ENCODE peak calls at places on chromosomes 5 and 9, in seven cellular contexts. X is OCI-LY7, L is left ventricle myocardium inferior, P is HFFc6, W is Peyer's patch, M is AG09309, J is prostate gland. G is an unnamed sample.

GRCh38 chr5:74182603-74183002 is 457.9 kb downstream of the ENC1 start:
- DNase-seq in X (no peak), L (no peak), P (no peak), W (no peak), M (no peak), J (no peak), G (no peak)

GRCh38 chr9:98943682-98944129 is at the start of gene COL15A1:
- DNase-seq in X (no peak), L (peak), P (no peak), W (no peak), M (no peak), J (no peak), G (peak)

GRCh38 chr5:90558344-90559192 is at the start of gene ADGRV1:
- DNase-seq in X (no peak), L (peak), P (no peak), W (peak), M (no peak), J (peak), G (peak)

GRCh38 chr9:7592321-7593319 is 207.0 kb downstream of the DMAC1 start:
- DNase-seq in X (no peak), L (no peak), P (no peak), W (no peak), M (no peak), J (no peak), G (no peak)

GRCh38 chr9:130842547-130842946 is 7.5 kb downstream of the ABL1 start:
- DNase-seq in X (no peak), L (no peak), P (no peak), W (no peak), M (no peak), J (no peak), G (no peak)

GRCh38 chr9:85079374-85079773 is 409.8 kb downstream of the NTRK2 start:
- DNase-seq in X (no peak), L (no peak), P (no peak), W (no peak), M (no peak), J (no peak), G (no peak)

GRCh38 chr9:131986089-131986488 is 93.6 kb downstream of the MED27 start:
- DNase-seq in X (no peak), L (no peak), P (no peak), W (no peak), M (no peak), J (no peak), G (no peak)

GRCh38 chr5:148809781-148810524 is 16.5 kb upstream of the ADRB2 start:
- DNase-seq in X (no peak), L (no peak), P (no peak), W (no peak), M (no peak), J (no peak), G (no peak)

GRCh38 chr5:154779105-154779504 is 23.9 kb downstream of the LARP1 start:
- DNase-seq in X (no peak), L (no peak), P (peak), W (no peak), M (peak), J (no peak), G (no peak)

GRCh38 chr5:179553875-179554274 is 3.5 kb downstream of the RUFY1 start:
- DNase-seq in X (no peak), L (no peak), P (peak), W (no peak), M (no peak), J (no peak), G (no peak)

GRCh38 chr9:33109097-33109496 is 32.6 kb upstream of the SMU1 start:
- DNase-seq in X (no peak), L (no peak), P (no peak), W (no peak), M (no peak), J (no peak), G (no peak)

GRCh38 chr5:43652537-43653302 is 49.7 kb downstream of the NNT start:
- DNase-seq in X (no peak), L (no peak), P (no peak), W (no peak), M (no peak), J (no peak), G (no peak)

GRCh38 chr9:121217609-121218292 is 16.1 kb upstream of the RAB14 start:
- DNase-seq in X (no peak), L (no peak), P (peak), W (no peak), M (no peak), J (no peak), G (no peak)

GRCh38 chr9:114501786-114502682 is 3.2 kb downstream of the WHRN start:
- DNase-seq in X (no peak), L (no peak), P (peak), W (no peak), M (peak), J (peak), G (no peak)

GRCh38 chr9:135536166-135536565 is 9.8 kb upstream of the OBP2A start:
- DNase-seq in X (no peak), L (no peak), P (peak), W (no peak), M (peak), J (no peak), G (no peak)

GRCh38 chr5:172178301-172179031 is 9.6 kb downstream of the STK10 start:
- DNase-seq in X (peak), L (no peak), P (no peak), W (no peak), M (no peak), J (no peak), G (no peak)

GRCh38 chr5:62340392-62340791 is 34.4 kb downstream of the KIF2A start:
- DNase-seq in X (peak), L (no peak), P (no peak), W (no peak), M (no peak), J (no peak), G (no peak)

GRCh38 chr5:91898865-91899264 is 515.7 kb upstream of the ARRDC3 start:
- DNase-seq in X (no peak), L (no peak), P (no peak), W (no peak), M (no peak), J (no peak), G (no peak)

GRCh38 chr9:100070071-100070470 is 28.7 kb downstream of the ERP44 start:
- DNase-seq in X (no peak), L (no peak), P (no peak), W (no peak), M (no peak), J (no peak), G (no peak)

GRCh38 chr9:36341936-36342577 is 58.0 kb downstream of the RNF38 start:
- DNase-seq in X (peak), L (no peak), P (no peak), W (no peak), M (no peak), J (no peak), G (no peak)

GRCh38 chr9:36346578-36346977 is 53.5 kb downstream of the RNF38 start:
- DNase-seq in X (no peak), L (no peak), P (no peak), W (no peak), M (no peak), J (no peak), G (no peak)

DNA sequence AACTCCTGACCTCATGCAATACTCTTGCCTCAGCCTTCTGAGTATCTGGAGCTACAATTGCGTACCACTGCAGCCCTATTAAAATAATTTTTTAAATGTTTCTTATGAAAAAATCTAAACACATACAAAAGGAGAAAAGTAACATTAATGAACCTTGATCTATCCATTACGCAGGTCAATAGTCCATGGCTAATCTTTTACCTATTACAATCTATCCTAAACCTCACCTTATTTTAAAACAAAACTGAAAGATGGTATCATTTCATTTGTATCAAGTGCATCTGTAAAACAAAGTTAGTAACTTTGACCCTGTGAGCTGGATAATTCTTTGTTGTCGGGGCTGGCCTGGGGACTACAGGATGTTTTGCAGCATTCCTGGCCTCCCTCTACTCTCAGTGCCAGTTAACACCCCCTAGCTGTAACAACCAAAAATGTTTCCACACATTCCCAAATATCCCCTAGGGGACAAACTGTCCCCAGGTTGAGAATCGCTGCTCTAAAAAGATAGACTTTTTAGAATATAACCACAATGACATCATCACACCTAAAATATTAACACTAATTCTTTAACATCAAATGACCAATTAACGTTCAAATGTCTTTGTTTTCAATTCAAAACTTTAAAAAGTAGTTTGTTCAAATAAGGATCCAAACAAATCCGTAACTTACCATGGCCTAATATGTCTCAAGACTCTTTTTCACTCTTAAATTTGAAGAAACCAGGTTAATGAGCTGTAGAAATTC is 54.8 kb downstream of the RNF38 start:
- DNase-seq in X (no peak), L (no peak), P (no peak), W (no peak), M (no peak), J (no peak), G (no peak)
- TF ChIP-seq CTCF in X (no peak), L (peak), P (no peak), W (no peak), M (no peak), J (no peak), G (no peak)

GRCh38 chr9:110092792-110093191 is 115.2 kb downstream of the C9orf152 start:
- DNase-seq in X (no peak), L (no peak), P (no peak), W (no peak), M (no peak), J (no peak), G (no peak)
- TF ChIP-seq CTCF in X (peak), L (no peak), P (peak), W (no peak), M (no peak), J (no peak), G (no peak)

GRCh38 chr5:120657083-120657482 is 193.0 kb downstream of the PRR16 start:
- DNase-seq in X (no peak), L (no peak), P (no peak), W (no peak), M (no peak), J (no peak), G (no peak)

DNA sequence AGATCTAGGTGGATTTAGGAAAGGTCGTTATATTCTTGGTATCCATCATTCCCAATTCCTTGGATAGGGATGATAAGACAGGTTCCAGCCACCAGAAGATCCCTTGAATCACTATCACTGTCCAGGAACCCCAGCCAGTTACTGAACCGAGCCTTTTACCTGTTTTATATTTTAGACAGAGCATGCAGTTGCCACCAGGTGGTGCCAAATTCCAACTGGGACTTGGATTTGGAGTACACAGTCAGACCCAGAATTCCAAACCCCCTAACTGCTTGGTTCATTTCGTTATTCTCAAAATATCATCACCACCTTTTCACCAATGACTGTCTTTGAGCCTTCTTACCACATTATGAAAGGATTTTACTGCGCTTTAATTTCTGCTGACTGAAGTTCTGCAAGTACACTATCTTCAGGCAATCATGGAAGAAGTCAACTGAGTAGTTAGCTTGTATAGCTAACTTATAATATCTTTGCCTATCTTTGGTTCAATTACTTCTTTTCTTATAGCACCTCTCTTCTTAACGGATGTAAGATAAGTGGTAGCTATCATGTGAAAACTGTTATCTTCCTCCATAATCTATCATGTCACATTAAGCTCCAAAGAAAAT is 191.8 kb downstream of the PRR16 start:
- DNase-seq in X (peak), L (no peak), P (peak), W (no peak), M (no peak), J (no peak), G (peak)
- TF ChIP-seq CTCF in X (peak), L (peak), P (peak), W (no peak), M (peak), J (no peak), G (peak)

GRCh38 chr9:1922026-1922425 is 93.1 kb upstream of the SMARCA2 start:
- DNase-seq in X (no peak), L (no peak), P (no peak), W (no peak), M (no peak), J (no peak), G (no peak)
- TF ChIP-seq CTCF in X (peak), L (no peak), P (no peak), W (no peak), M (no peak), J (no peak), G (no peak)

GRCh38 chr5:135222171-135222681 is 176.8 kb downstream of the MACROH2A1 start:
- DNase-seq in X (no peak), L (no peak), P (no peak), W (peak), M (no peak), J (no peak), G (peak)

GRCh38 chr5:135222771-135223170 is 176.3 kb downstream of the MACROH2A1 start:
- DNase-seq in X (no peak), L (no peak), P (no peak), W (peak), M (no peak), J (no peak), G (no peak)

GRCh38 chr5:135220394-135221186 is 178.4 kb downstream of the MACROH2A1 start:
- DNase-seq in X (no peak), L (no peak), P (no peak), W (peak), M (no peak), J (no peak), G (peak)

GRCh38 chr5:135221187-135221473 is 177.9 kb downstream of the MACROH2A1 start:
- DNase-seq in X (no peak), L (no peak), P (no peak), W (peak), M (no peak), J (no peak), G (no peak)

DNA sequence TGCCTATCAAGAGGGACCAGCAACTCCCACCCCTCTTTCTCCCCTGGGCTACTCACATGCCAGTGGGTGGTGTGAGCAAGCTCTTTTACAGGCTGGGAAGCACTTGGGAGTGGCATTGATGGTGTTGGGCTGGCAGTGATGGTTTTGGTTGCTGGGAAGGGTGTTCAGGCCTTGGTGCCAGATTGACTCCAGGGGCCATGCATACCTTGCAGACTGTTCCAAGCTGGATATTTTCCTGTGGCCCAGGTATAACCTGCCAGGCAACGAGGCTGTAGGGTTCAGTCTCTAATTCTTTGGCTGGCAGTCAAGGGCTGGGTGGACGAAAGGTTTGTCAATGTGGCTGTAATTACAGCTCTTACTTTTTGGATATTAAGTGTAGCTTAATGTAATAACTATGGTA is 177.3 kb downstream of the MACROH2A1 start:
- DNase-seq in X (no peak), L (no peak), P (no peak), W (peak), M (no peak), J (no peak), G (no peak)
- TF ChIP-seq CTCF in X (no peak), L (no peak), P (no peak), W (no peak), M (no peak), J (no peak), G (no peak)

GRCh38 chr5:7851617-7852289 is 820 bp upstream of the CFAP90 start:
- DNase-seq in X (no peak), L (no peak), P (no peak), W (no peak), M (no peak), J (peak), G (no peak)

GRCh38 chr5:7849531-7850240 is 1.2 kb downstream of the CFAP90 start:
- DNase-seq in X (no peak), L (no peak), P (no peak), W (no peak), M (no peak), J (peak), G (peak)

GRCh38 chr5:7850241-7850532 is 746 bp downstream of the CFAP90 start:
- DNase-seq in X (no peak), L (no peak), P (no peak), W (no peak), M (no peak), J (no peak), G (peak)

GRCh38 chr5:7851240-7851592 is 283 bp upstream of the CFAP90 start:
- DNase-seq in X (no peak), L (no peak), P (no peak), W (no peak), M (no peak), J (no peak), G (no peak)

DNA sequence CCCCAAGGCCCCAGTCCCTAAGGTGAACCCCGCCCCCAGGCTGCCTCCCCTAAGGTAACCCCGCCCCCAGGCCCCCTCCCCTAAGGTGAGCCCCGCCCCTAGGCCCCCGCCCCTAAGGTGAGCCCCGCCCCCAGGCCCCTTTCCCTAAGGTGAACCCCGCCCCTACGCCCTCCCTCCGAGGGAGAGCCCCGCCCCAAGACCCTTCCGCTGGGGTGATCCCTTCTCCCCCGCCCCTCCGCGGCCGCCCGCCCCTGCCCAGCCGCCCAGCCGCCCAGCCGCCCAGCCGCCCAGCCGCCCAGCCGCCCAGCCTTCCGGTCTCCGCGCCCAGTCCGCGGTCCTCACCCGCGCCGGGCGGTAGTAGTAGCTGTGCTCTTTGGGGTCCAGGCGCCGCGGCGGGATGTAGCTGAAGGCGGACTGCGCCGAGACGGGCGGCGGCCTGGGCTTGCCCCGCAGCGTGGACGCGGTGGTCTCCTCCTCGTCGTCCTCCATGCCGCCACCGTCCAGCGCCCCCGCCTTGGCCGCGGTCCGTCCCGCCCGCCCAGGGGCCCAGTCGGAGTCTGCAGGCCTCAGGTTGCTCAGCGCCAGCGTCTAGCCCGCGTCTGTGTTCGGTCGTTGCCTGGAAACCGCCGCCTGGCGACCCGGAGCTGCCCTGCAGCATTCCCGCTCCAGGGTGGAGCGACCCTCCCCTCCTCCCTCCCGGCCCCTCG is at the start of gene CFAP90:
- DNase-seq in X (no peak), L (peak), P (no peak), W (peak), M (no peak), J (peak), G (peak)
- TF ChIP-seq CTCF in X (no peak), L (peak), P (no peak), W (no peak), M (peak), J (peak), G (peak)

GRCh38 chr9:93909242-93909616 is 45.9 kb downstream of the BARX1 start:
- DNase-seq in X (no peak), L (no peak), P (no peak), W (no peak), M (no peak), J (no peak), G (no peak)
- TF ChIP-seq CTCF in X (no peak), L (no peak), P (no peak), W (no peak), M (no peak), J (no peak), G (no peak)

DNA sequence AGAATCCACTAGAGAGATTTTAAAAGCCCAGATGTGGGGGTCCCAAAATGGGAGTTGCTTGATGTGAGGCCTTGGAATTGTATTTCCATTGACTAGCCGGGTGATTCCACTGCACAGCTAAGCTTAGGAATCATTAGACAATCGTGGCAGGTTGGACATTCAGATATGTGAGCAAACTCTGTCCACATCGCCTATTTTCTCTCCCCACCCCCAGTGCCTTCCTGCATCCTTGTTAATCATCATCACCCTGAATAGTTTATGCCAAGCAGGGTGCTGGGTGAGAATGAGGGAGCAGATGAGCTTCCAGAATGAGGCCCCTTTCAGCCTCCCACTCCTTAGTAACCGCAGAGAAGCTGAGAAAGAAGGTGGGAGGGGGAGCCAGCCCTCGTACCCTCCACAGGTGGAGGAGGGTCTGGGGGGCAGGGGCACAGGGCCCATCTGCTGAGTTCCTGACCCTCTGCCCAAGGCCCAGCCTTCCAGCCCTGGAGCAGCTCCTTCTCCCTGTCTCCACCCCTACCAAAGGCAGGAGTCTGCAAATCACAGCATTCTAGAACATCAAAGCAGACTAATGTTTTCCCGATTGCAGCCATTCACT is 7.7 kb upstream of the TCOF1 start:
- DNase-seq in X (no peak), L (no peak), P (no peak), W (no peak), M (no peak), J (no peak), G (no peak)
- TF ChIP-seq CTCF in X (no peak), L (no peak), P (no peak), W (no peak), M (no peak), J (no peak), G (no peak)

G was measured in mesothelial cell of epicardium.